ENCODE peak calls at places on chromosomes 13 and 19, in four cellular contexts. One of them, this sample, is unnamed.

GRCh38 chr13:99516153-99516929 is 15.1 kb downstream of the TM9SF2 start:
- DNase-seq in H9: no peak
- DNase-seq in H1: no peak
- DNase-seq in IMR-90: no peak
- DNase-seq in this sample: no peak

GRCh38 chr13:71801781-71802180 is 65.2 kb downstream of the DACH1 start:
- DNase-seq in H1: no peak
- DNase-seq in H9: no peak
- DNase-seq in IMR-90: no peak
- DNase-seq in this sample: no peak

GRCh38 chr13:27226991-27227390 is 24.4 kb upstream of the RPL21 start:
- DNase-seq in H1: no peak
- DNase-seq in IMR-90: no peak
- DNase-seq in H9: no peak
- DNase-seq in this sample: no peak

GRCh38 chr13:40145139-40145538 is 489.7 kb downstream of the COG6 start:
- DNase-seq in IMR-90: no peak
- DNase-seq in H9: no peak
- DNase-seq in H1: no peak
- DNase-seq in this sample: no peak

GRCh38 chr19:47093841-47094240 is 19.7 kb downstream of the ZC3H4 start:
- DNase-seq in H9: no peak
- DNase-seq in IMR-90: no peak
- DNase-seq in H1: no peak
- DNase-seq in this sample: no peak

GRCh38 chr19:55633866-55634265 is 6.9 kb upstream of the ZNF580 start:
- DNase-seq in H9: no peak
- DNase-seq in H1: no peak
- DNase-seq in IMR-90: no peak
- DNase-seq in this sample: no peak

GRCh38 chr13:60090579-60090978 is 73.1 kb downstream of the DIAPH3 start:
- DNase-seq in H1: no peak
- DNase-seq in IMR-90: peak
- DNase-seq in H9: no peak
- DNase-seq in this sample: peak

GRCh38 chr19:47428177-47428894 is 9.0 kb upstream of the MEIS3 start:
- DNase-seq in IMR-90: peak
- DNase-seq in H9: peak
- DNase-seq in H1: peak
- DNase-seq in this sample: peak

GRCh38 chr19:51366999-51367564 is 894 bp upstream of the ETFB start:
- DNase-seq in H9: no peak
- DNase-seq in IMR-90: no peak
- DNase-seq in H1: no peak
- DNase-seq in this sample: no peak

GRCh38 chr19:33302974-33303790 is 848 bp upstream of the CEBPA start:
- DNase-seq in IMR-90: peak
- DNase-seq in H1: peak
- DNase-seq in H9: peak
- DNase-seq in this sample: peak

GRCh38 chr13:49604570-49604969 is 19.2 kb upstream of the RCBTB1 start:
- DNase-seq in IMR-90: no peak
- DNase-seq in H9: no peak
- DNase-seq in H1: no peak
- DNase-seq in this sample: no peak

GRCh38 chr19:46614114-46614701 is 10.7 kb downstream of the PTGIR start:
- DNase-seq in IMR-90: peak
- DNase-seq in H1: peak
- DNase-seq in H9: peak
- DNase-seq in this sample: peak

GRCh38 chr13:98222081-98222554 is 45.0 kb upstream of the RNF113B start:
- DNase-seq in H1: no peak
- DNase-seq in IMR-90: peak
- DNase-seq in H9: no peak
- DNase-seq in this sample: no peak

GRCh38 chr13:112118451-112119064 is 51.6 kb downstream of the SOX1 start:
- DNase-seq in H1: no peak
- DNase-seq in IMR-90: no peak
- DNase-seq in H9: no peak
- DNase-seq in this sample: no peak

GRCh38 chr13:110233181-110233641 is 73.7 kb downstream of the COL4A1 start:
- DNase-seq in H9: no peak
- DNase-seq in H1: peak
- DNase-seq in IMR-90: peak
- DNase-seq in this sample: no peak

GRCh38 chr19:8638078-8638619 is 7.7 kb downstream of the NFILZ start:
- DNase-seq in H1: no peak
- DNase-seq in H9: no peak
- DNase-seq in IMR-90: peak
- DNase-seq in this sample: no peak

GRCh38 chr19:31314849-31315620 is 34.2 kb downstream of the TSHZ3 start:
- DNase-seq in H9: no peak
- DNase-seq in H1: no peak
- DNase-seq in IMR-90: no peak
- DNase-seq in this sample: no peak

GRCh38 chr19:16205205-16206045 is 7.7 kb downstream of the AP1M1 start:
- DNase-seq in H1: no peak
- DNase-seq in H9: no peak
- DNase-seq in IMR-90: no peak
- DNase-seq in this sample: no peak

GRCh38 chr19:31356587-31357314 is 7.5 kb upstream of the TSHZ3 start:
- DNase-seq in IMR-90: no peak
- DNase-seq in H9: peak
- DNase-seq in H1: peak
- DNase-seq in this sample: peak

DNA sequence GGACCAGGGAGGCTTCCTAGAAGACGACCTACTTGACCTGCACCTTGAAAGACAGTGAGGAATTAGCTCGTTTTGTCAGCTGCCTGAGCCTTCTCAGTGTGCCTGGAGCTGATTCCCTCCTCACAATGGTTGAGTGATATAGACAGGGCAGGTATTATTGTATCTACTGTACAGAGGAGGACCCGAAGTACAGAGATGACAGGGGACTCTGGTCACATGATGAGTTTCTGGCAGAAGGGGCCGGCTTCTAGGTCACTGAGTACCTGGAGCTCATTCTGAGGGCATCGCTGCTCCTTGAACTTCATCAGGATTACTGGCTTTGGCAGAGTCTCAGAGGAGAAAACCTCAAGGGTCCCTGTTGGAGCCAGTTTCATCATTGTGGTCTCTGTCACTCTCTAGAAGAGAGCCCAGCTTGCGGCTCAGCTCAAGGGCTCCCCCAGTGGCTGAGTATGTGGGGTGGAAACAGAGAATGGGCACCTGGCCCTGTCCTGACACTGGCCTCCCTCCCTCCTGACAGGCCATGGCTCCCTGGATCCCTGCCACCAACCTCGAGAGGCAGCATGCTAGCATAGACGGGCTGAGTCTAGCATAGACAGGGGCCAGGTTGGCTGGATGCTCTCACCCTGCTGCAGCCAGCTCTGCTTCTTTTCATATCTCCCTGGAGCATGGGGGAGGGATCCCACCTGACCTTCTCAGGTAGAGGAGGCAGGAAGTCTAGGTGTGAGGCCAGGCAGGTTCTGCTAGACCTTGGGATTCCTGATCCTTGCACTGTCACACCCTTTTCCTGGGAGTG is 38.7 kb downstream of the NFIX start:
- DNase-seq in IMR-90: peak
- DNase-seq in H9: peak
- DNase-seq in H1: peak
- DNase-seq in this sample: peak
- H3K56ac ChIP-seq in IMR-90: no peak
- H3K56ac ChIP-seq in H9: no peak
- H3K56ac ChIP-seq in H1: no peak
- H3K56ac ChIP-seq in this sample: no peak

GRCh38 chr13:43390101-43390500 is 366.7 kb downstream of the DNAJC15 start:
- DNase-seq in H1: no peak
- DNase-seq in IMR-90: peak
- DNase-seq in H9: no peak
- DNase-seq in this sample: no peak
- H3K56ac ChIP-seq in H1: no peak
- H3K56ac ChIP-seq in IMR-90: no peak
- H3K56ac ChIP-seq in H9: no peak
- H3K56ac ChIP-seq in this sample: no peak

DNA sequence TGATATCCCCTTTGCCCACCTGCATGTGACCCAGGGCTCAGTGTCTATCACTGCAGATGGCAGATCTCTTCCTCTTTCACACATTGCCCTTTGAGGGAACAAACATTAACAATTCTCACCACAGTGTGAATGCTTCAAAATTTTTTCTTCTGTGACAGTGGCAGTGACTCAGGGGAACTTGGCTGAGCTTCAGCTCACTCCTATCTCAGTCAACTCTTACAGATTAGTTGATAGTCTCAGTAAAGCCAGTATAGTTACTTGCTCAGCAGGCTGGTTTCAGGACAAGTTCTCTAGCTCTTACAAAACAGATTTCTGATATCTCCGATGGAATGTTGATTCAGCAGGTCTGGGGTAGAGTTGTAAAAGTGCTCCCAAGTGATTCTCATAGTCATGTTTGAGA is 166.9 kb downstream of the DLEU7 start:
- DNase-seq in H9: no peak
- DNase-seq in IMR-90: peak
- DNase-seq in H1: no peak
- DNase-seq in this sample: peak
- H3K56ac ChIP-seq in H9: no peak
- H3K56ac ChIP-seq in IMR-90: no peak
- H3K56ac ChIP-seq in H1: no peak
- H3K56ac ChIP-seq in this sample: no peak

GRCh38 chr19:34824686-34825085 is 51.7 kb upstream of the ZNF599 start:
- DNase-seq in H1: no peak
- DNase-seq in IMR-90: no peak
- DNase-seq in H9: no peak
- DNase-seq in this sample: no peak
- H3K56ac ChIP-seq in H1: no peak
- H3K56ac ChIP-seq in IMR-90: no peak
- H3K56ac ChIP-seq in H9: no peak
- H3K56ac ChIP-seq in this sample: no peak

GRCh38 chr19:17656970-17657369 is 31.2 kb downstream of the UNC13A start:
- DNase-seq in IMR-90: no peak
- DNase-seq in H1: no peak
- DNase-seq in H9: no peak
- DNase-seq in this sample: no peak
- H3K56ac ChIP-seq in IMR-90: no peak
- H3K56ac ChIP-seq in H1: no peak
- H3K56ac ChIP-seq in H9: no peak
- H3K56ac ChIP-seq in this sample: no peak

This sample was measured in mesendoderm.